ENCODE peak calls at places on chromosomes 6 and 20, in ten cellular contexts. K is spleen, Z is mucosa of descending colon, L is upper lobe of right lung, T is IMR-90, J is MM.1S, B is GM23248, O is lower lobe of right lung, P is ovary, S is pancreas. F is an unnamed sample.

GRCh38 chr6:148392611-148393160 is 50.0 kb downstream of the SASH1 start:
- DNase-seq in S (no peak), Z (no peak), J (no peak), T (no peak), O (no peak), L (no peak), P (no peak), K (no peak), B (peak; percentile 33), F (no peak)

GRCh38 chr20:5222919-5223634 is 93.7 kb downstream of the PROKR2 start:
- DNase-seq in L (no peak), Z (peak; percentile 58), S (peak; percentile 66), B (peak; percentile 77), T (peak; percentile 69), J (peak; percentile 56), K (peak; percentile 81), O (peak; percentile 67), P (peak; percentile 36), F (peak; percentile 81)

GRCh38 chr6:52574709-52575489 is 2.0 kb downstream of the TRAM2 start:
- DNase-seq in S (no peak), O (peak; percentile 57), L (no peak), J (peak; percentile 89), Z (peak; percentile 75), P (no peak), B (peak; percentile 89), K (peak; percentile 82), T (no peak), F (peak; percentile 81)

GRCh38 chr6:130366011-130366963 is at the start of gene TMEM200A:
- DNase-seq in K (peak; percentile 79), Z (peak; percentile 63), L (peak; percentile 62), B (peak; percentile 83), O (peak; percentile 47), P (peak; percentile 80), J (no peak), T (peak; percentile 51), S (peak; percentile 66), F (peak; percentile 82)

GRCh38 chr20:20430066-20430465 is 62.2 kb downstream of the INSM1 start:
- DNase-seq in P (no peak), O (no peak), S (no peak), L (no peak), Z (no peak), T (no peak), J (no peak), K (no peak), B (no peak), F (no peak)

GRCh38 chr6:20377623-20378265 is 23.9 kb upstream of the E2F3 start:
- DNase-seq in Z (no peak), P (no peak), K (no peak), J (peak; percentile 71), T (peak; percentile 87), S (no peak), L (no peak), O (no peak), B (peak; percentile 55), F (no peak)

GRCh38 chr20:40640667-40641066 is 48.4 kb downstream of the MAFB start:
- DNase-seq in J (no peak), B (no peak), Z (no peak), S (no peak), T (no peak), O (no peak), P (no peak), L (no peak), K (no peak), F (no peak)

GRCh38 chr20:21101453-21102251 is 4.5 kb downstream of the LINC00237 start:
- DNase-seq in P (peak; percentile 17), K (peak; percentile 81), J (no peak), L (peak; percentile 65), Z (peak; percentile 41), B (peak; percentile 23), S (peak; percentile 65), O (no peak), T (no peak), F (peak; percentile 79)

DNA sequence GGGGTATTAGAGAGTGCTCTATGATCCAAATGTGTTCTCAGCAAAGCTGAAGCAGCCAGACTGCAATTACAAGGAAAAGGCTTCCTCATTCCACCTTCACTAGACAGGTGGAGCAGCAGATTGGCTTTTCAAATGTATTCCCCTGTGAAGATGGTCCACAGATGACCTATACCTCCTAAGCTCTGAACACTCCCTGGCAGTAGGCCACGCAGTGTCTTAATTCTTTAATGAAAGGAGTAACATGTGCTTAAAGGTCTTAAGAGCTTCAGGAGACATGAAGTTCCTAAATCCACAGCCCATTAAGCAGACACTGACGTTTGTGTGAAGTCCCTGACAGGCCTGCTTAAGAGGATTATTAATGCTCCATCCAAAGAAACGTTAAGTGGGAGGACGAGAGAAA is 138.9 kb upstream of the NUP153 start:
- DNase-seq in J (no peak), Z (no peak), K (no peak), O (no peak), P (no peak), B (no peak), L (no peak), T (no peak), S (no peak), F (no peak)
- H3K4me3 ChIP-seq in J (no peak overlapping the region), Z (no peak overlapping the region), K (no peak overlapping the region), O (no peak overlapping the region), P (no peak overlapping the region), B (no peak overlapping the region), L (no peak overlapping the region), T (no peak overlapping the region), S (no peak overlapping the region), F (no peak overlapping the region)

GRCh38 chr20:32363492-32363891 is 5.4 kb downstream of the ASXL1 start:
- DNase-seq in J (no peak), K (no peak), T (no peak), Z (no peak), B (peak; percentile 4), L (no peak), P (no peak), O (no peak), S (no peak), F (no peak)

GRCh38 chr20:32362924-32363364 is 4.8 kb downstream of the ASXL1 start:
- DNase-seq in O (no peak), J (no peak), B (peak; percentile 20), L (no peak), T (peak; percentile 35), S (no peak), Z (no peak), K (no peak), P (no peak), F (no peak)

GRCh38 chr20:32366380-32366779 is 8.2 kb downstream of the ASXL1 start:
- DNase-seq in P (no peak), K (no peak), S (no peak), Z (no peak), J (no peak), L (no peak), O (no peak), T (no peak), B (no peak), F (no peak)

GRCh38 chr20:32365560-32365959 is 7.4 kb downstream of the ASXL1 start:
- DNase-seq in S (no peak), O (no peak), T (no peak), P (no peak), K (no peak), Z (no peak), B (peak; percentile 14), L (no peak), J (no peak), F (no peak)

GRCh38 chr20:32364554-32365208 is 6.5 kb downstream of the ASXL1 start:
- DNase-seq in P (no peak), T (no peak), J (no peak), B (no peak), K (no peak), S (no peak), L (no peak), Z (no peak), O (no peak), F (no peak)
- H3K4me1 ChIP-seq in P (peaks cover 17% of the 10 kb centered on the region), T (peaks cover 10% of the 10 kb centered on the region), J (peaks cover 53% of the 10 kb centered on the region), B (peaks cover 32% of the 10 kb centered on the region), K (peaks cover 100% of the 10 kb centered on the region), S (peaks cover 65% of the 10 kb centered on the region), L (peaks cover 79% of the 10 kb centered on the region), Z (peaks cover 34% of the 10 kb centered on the region), O (peaks cover 75% of the 10 kb centered on the region), F (peaks cover 3% of the 10 kb centered on the region)

DNA sequence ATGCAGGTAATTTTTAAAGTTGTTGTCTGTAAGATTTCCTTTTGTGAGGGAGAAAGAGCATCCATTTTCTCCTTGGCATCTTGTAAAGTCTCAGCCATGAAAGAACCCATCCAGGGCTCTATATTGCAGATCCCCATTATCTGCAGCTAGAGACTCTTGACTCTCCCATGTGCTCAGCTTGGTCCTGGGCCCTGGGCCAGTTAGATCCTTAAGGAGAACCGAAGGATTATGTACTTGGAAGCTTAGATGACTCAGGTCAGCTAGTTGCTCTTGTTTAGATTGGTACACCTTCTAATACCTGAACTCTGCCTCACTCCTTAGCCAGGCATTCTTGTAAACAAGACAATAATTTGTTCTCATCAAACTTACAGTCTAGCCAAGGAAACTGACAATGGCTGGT is 1617.6 kb downstream of the KHDRBS2 start:
- DNase-seq in K (no peak), L (no peak), O (no peak), T (no peak), B (no peak), S (no peak), P (no peak), Z (no peak), J (no peak), F (no peak)
- H3K9me3 ChIP-seq in K (peaks cover 11% of the 10 kb centered on the region), L (peaks cover 5% of the 10 kb centered on the region), O (peaks cover 2% of the 10 kb centered on the region), T (peaks cover 10% of the 10 kb centered on the region), B (no peaks in the 10 kb centered on the region), S (no peaks in the 10 kb centered on the region), P (no peaks in the 10 kb centered on the region), Z (peaks cover 6% of the 10 kb centered on the region), J (no peaks in the 10 kb centered on the region), F (peaks cover 3% of the 10 kb centered on the region)

GRCh38 chr20:10625641-10626040 is 48.2 kb downstream of the JAG1 start:
- DNase-seq in O (no peak), Z (no peak), S (no peak), K (no peak), J (no peak), L (no peak), T (no peak), B (peak; percentile 27), P (no peak), F (no peak)

GRCh38 chr20:10626896-10627295 is 46.9 kb downstream of the JAG1 start:
- DNase-seq in K (no peak), B (no peak), P (no peak), T (no peak), O (no peak), Z (no peak), L (no peak), S (no peak), J (no peak), F (no peak)

GRCh38 chr20:10619427-10619826 is 54.4 kb downstream of the JAG1 start:
- DNase-seq in O (no peak), S (no peak), B (peak; percentile 97), J (no peak), Z (no peak), P (no peak), L (no peak), K (no peak), T (peak; percentile 92), F (no peak)

GRCh38 chr20:10621159-10621558 is 52.6 kb downstream of the JAG1 start:
- DNase-seq in S (no peak), B (no peak), Z (no peak), K (no peak), J (no peak), T (no peak), L (no peak), O (no peak), P (no peak), F (no peak)

DNA sequence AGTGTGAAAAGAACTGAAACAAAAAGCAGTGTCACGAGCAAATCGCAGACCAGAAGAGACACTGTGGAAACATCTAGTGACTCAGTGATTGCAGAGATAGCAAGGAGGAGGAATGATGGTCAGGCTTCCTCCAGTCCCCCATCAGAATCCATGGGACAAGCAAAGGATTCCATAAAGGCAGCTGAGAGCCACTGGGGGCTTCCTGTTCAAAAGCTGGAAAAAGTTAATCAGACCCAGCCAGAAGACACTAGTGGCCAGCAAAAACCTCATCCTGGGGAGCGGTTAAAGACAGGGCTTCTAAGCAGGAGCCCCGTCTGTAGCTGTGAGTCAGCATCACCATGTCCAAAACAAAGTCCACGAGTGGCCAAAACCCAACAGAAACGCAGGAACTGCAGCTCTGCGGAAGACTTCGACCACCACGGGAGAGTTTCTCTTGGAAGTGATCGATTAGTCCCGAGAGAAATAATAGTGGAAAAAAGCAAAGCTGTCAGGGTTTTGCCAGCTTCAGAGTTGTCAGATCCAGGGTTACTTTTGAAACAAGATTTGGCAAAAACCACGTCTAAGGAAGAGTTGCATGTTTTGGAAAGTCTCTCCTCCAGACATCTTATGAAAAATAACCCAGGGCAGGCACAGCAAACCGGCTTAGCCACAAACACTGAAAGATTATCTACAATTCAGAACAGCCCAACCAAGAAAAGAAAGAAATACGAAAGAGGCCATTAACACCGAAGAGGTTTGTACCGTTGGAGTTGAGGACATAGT is 51.0 kb downstream of the JAG1 start:
- DNase-seq in T (peak; percentile 72), P (peak; percentile 60), Z (no peak), S (no peak), K (no peak), L (no peak), O (no peak), J (no peak), B (peak; percentile 89), F (no peak)
- H3K4me3 ChIP-seq in T (peak overlapping the region; percentile 8), P (peak overlapping the region; percentile 24), Z (no peak overlapping the region), S (no peak overlapping the region), K (no peak overlapping the region), L (peak overlapping the region; percentile 12), O (no peak overlapping the region), J (no peak overlapping the region), B (peak overlapping the region; percentile 63), F (peak overlapping the region; percentile 22)